ENCODE peak calls at places on chromosomes 7 and 10, in four cellular contexts. A, L, J and N are unnamed samples.

GRCh38 chr7:25844109-25844915 is 307.7 kb upstream of the NFE2L3 start:
- DNase-seq in A (no peak), J (no peak), L (no peak), N (no peak)

GRCh38 chr10:132551093-132551807 is 13.7 kb downstream of the INPP5A start:
- DNase-seq in L (peak; percentile 60), J (no peak), A (no peak), N (peak; percentile 61)

GRCh38 chr10:8060010-8060703 is 5.7 kb downstream of the GATA3 start:
- DNase-seq in L (no peak), J (peak; percentile 51), A (no peak), N (no peak)

GRCh38 chr10:3129581-3130340 is 42.8 kb downstream of the PITRM1 start:
- DNase-seq in J (no peak), A (no peak), L (no peak), N (peak; percentile 56)

GRCh38 chr7:116305485-116306408 is 95.4 kb downstream of the TES start:
- DNase-seq in A (peak; percentile 93), J (no peak), L (no peak), N (no peak)

GRCh38 chr10:46266506-46266985 is 20.3 kb upstream of the ANTXRL start:
- DNase-seq in J (peak; percentile 45), L (no peak), A (no peak), N (no peak)

GRCh38 chr7:43479042-43479441 is 103.9 kb upstream of the STK17A start:
- DNase-seq in L (no peak), J (peak; percentile 33), A (no peak), N (no peak)

GRCh38 chr7:24732646-24733413 is 24.4 kb downstream of the GSDME start:
- DNase-seq in A (peak; percentile 71), J (no peak), L (no peak), N (no peak)

GRCh38 chr7:50330701-50331100 is 26.2 kb downstream of the IKZF1 start:
- DNase-seq in J (no peak), A (no peak), L (no peak), N (no peak)

GRCh38 chr7:25382175-25382574 is 153.9 kb upstream of the NPVF start:
- DNase-seq in A (no peak), L (no peak), J (no peak), N (no peak)

GRCh38 chr7:20306499-20306946 is 24.2 kb upstream of the ITGB8 start:
- DNase-seq in A (no peak), J (no peak), L (no peak), N (no peak)

GRCh38 chr7:23294549-23295400 is 4.4 kb upstream of the MALSU1 start:
- DNase-seq in A (no peak), J (no peak), L (no peak), N (no peak)

GRCh38 chr7:82859106-82859850 is 303.4 kb downstream of the PCLO start:
- DNase-seq in J (no peak), L (no peak), A (no peak), N (no peak)

GRCh38 chr10:89588671-89589070 is 53.3 kb upstream of the SLC16A12 start:
- DNase-seq in A (no peak), L (no peak), J (no peak), N (no peak)

GRCh38 chr10:14971867-14972448 is 12.8 kb downstream of the MEIG1 start:
- DNase-seq in J (peak; percentile 63), A (peak; percentile 41), L (no peak), N (no peak)

GRCh38 chr7:157177333-157177993 is 38.7 kb downstream of the UBE3C start:
- DNase-seq in J (no peak), L (no peak), A (no peak), N (no peak)

GRCh38 chr10:113753020-113753692 is 1.7 kb downstream of the PLEKHS1 start:
- DNase-seq in A (no peak), L (no peak), J (no peak), N (no peak)

GRCh38 chr7:37068902-37069301 is 344.6 kb upstream of the AOAH start:
- DNase-seq in L (no peak), A (no peak), J (no peak), N (no peak)

GRCh38 chr10:77041636-77042258 is 595.9 kb downstream of the KCNMA1 start:
- DNase-seq in J (peak; percentile 35), L (no peak), A (no peak), N (no peak)

GRCh38 chr7:45151967-45152366 is 5.6 kb upstream of the RAMP3 start:
- DNase-seq in L (no peak), J (no peak), A (no peak), N (peak; percentile 17)

GRCh38 chr7:45155357-45155900 is 2.2 kb upstream of the RAMP3 start:
- DNase-seq in J (no peak), L (no peak), A (no peak), N (peak; percentile 55)

GRCh38 chr7:45155941-45156340 is 1.6 kb upstream of the RAMP3 start:
- DNase-seq in A (no peak), L (no peak), J (no peak), N (peak; percentile 37)

GRCh38 chr7:45151131-45151684 is 6.4 kb upstream of the RAMP3 start:
- DNase-seq in A (no peak), L (peak; percentile 43), J (no peak), N (peak; percentile 45)

GRCh38 chr7:45153238-45153637 is 4.4 kb upstream of the RAMP3 start:
- DNase-seq in A (peak; percentile 20), L (no peak), J (no peak), N (peak; percentile 18)
- TF ChIP-seq POLR2A in A (no peak), L (no peak), J (no peak), N (no peak)

GRCh38 chr10:5147981-5148677 is 36.8 kb downstream of the AKR1C8 start:
- DNase-seq in L (no peak), J (no peak), A (peak; percentile 91), N (no peak)
- TF ChIP-seq EP300 in L (no peak), J (no peak), A (peak; percentile 94), N (no peak)

GRCh38 chr7:158260567-158261361 is 326.9 kb downstream of the PTPRN2 start:
- DNase-seq in A (no peak), J (no peak), L (no peak), N (no peak)
- H3K9me3 ChIP-seq in A (peaks cover 5% of the 10 kb centered on the region), J (peaks cover 33% of the 10 kb centered on the region), L (no peaks in the 10 kb centered on the region), N (no peaks in the 10 kb centered on the region)

GRCh38 chr7:48140001-48140681 is 31.1 kb upstream of the ABCA13 start:
- DNase-seq in A (peak; percentile 82), L (no peak), J (no peak), N (no peak)
- TF ChIP-seq POLR2A in A (no peak), L (no peak), J (no peak), N (no peak)

GRCh38 chr10:24238527-24239247 is 29.7 kb downstream of the KIAA1217 start:
- DNase-seq in J (no peak), A (no peak), L (no peak), N (no peak)
- TF ChIP-seq EP300 in J (no peak), A (no peak), L (no peak), N (no peak)

DNA sequence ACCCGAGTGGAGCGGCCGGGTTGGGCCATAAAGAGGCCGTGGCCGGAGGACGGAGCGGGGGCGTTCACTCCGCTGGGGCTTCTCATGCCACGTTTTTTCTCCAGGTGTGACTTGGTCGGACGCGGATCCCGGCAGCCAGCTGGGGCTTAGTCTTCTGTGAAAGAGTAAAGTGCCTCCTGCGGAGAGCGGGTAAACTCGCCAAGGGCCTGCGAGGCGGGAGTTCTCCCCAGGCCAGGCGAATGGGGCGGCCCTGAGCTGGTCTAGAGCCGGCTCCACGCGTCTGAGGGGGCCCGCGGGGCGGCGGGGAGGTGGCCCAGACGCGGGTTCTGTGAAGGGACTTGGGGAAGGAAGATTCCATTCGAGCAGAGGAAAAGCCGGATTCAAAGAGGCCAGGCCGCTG is 86.3 kb upstream of the VIPR2 start:
- DNase-seq in A (no peak), J (no peak), L (no peak), N (no peak)
- H3K9me3 ChIP-seq in A (no peaks in the 10 kb centered on the region), J (peaks cover 76% of the 10 kb centered on the region), L (no peaks in the 10 kb centered on the region), N (no peaks in the 10 kb centered on the region)